ENCODE peak calls at places on chromosomes 16 and 17, in five cellular contexts. V is NB4; A is left ventricle myocardium superior; I is naive thymus-derived CD4-positive, alpha-beta T cell; Z is AG08395. Y is an unnamed sample.

GRCh38 chr17:42653179-42654124 is 5.6 kb upstream of the TUBG2 start:
- DNase-seq in V (no peak), A (peak; percentile 77), I (no peak), Z (peak; percentile 80), Y (no peak)

GRCh38 chr16:11301645-11302513 is 20.7 kb upstream of the PRM1 start:
- DNase-seq in V (no peak), A (no peak), I (no peak), Z (no peak), Y (no peak)

GRCh38 chr17:72642720-72643119 is 449.8 kb downstream of the SLC39A11 start:
- DNase-seq in V (no peak), A (no peak), I (no peak), Z (no peak), Y (no peak)

GRCh38 chr17:29358421-29358820 is 31.7 kb upstream of the TAOK1 start:
- DNase-seq in V (no peak), A (no peak), I (no peak), Z (no peak), Y (no peak)

GRCh38 chr17:64091116-64091515 is 38.8 kb downstream of the ERN1 start:
- DNase-seq in V (peak; percentile 18), A (no peak), I (no peak), Z (no peak), Y (no peak)

GRCh38 chr16:54847207-54847606 is 83.5 kb upstream of the IRX5 start:
- DNase-seq in V (no peak), A (no peak), I (no peak), Z (no peak), Y (no peak)

GRCh38 chr17:410674-411401 is 58.2 kb upstream of the RPH3AL start:
- DNase-seq in V (peak; percentile 64), A (no peak), I (peak; percentile 83), Z (no peak), Y (no peak)

GRCh38 chr16:70767377-70768204 is 33.4 kb downstream of the VAC14 start:
- DNase-seq in V (peak; percentile 13), A (no peak), I (no peak), Z (no peak), Y (no peak)

GRCh38 chr16:80367037-80367658 is 173.6 kb upstream of the DYNLRB2 start:
- DNase-seq in V (no peak), A (no peak), I (no peak), Z (no peak), Y (no peak)

GRCh38 chr16:64711026-64711425 is 410.8 kb downstream of the CDH11 start:
- DNase-seq in V (no peak), A (no peak), I (no peak), Z (no peak), Y (no peak)

GRCh38 chr17:15918661-15919259 is 26.2 kb upstream of the ADORA2B start:
- DNase-seq in V (no peak), A (peak; percentile 61), I (no peak), Z (no peak), Y (no peak)

GRCh38 chr16:24999856-25000447 is 15.2 kb downstream of the ARHGAP17 start:
- DNase-seq in V (no peak), A (no peak), I (no peak), Z (no peak), Y (peak; percentile 89)

Y was measured in HepG2.